ENCODE peak calls at places on chromosomes 16 and 17, in six cellular contexts. One of them, this sample, is unnamed.

GRCh38 chr17:82019905-82020873 is 2.5 kb downstream of the CENPX start:
- DNase-seq in HepG2: peak
- DNase-seq in K562: peak
- DNase-seq in GM12878: no peak
- DNase-seq in H1: peak
- DNase-seq in IMR-90: peak
- DNase-seq in this sample: peak

GRCh38 chr17:5121186-5121841 is 5.5 kb downstream of the USP6 start:
- DNase-seq in H1: no peak
- DNase-seq in K562: no peak
- DNase-seq in GM12878: no peak
- DNase-seq in IMR-90: no peak
- DNase-seq in HepG2: no peak
- DNase-seq in this sample: no peak

GRCh38 chr17:77437017-77437416 is 296.2 kb downstream of the SEC14L1 start:
- DNase-seq in HepG2: no peak
- DNase-seq in GM12878: no peak
- DNase-seq in H1: no peak
- DNase-seq in K562: no peak
- DNase-seq in IMR-90: peak
- DNase-seq in this sample: peak

GRCh38 chr16:75497558-75497957 is 2.3 kb upstream of the CHST6 start:
- DNase-seq in HepG2: no peak
- DNase-seq in H1: no peak
- DNase-seq in IMR-90: no peak
- DNase-seq in GM12878: no peak
- DNase-seq in K562: no peak
- DNase-seq in this sample: no peak

GRCh38 chr16:22050963-22051362 is 41.4 kb upstream of the VWA3A start:
- DNase-seq in H1: no peak
- DNase-seq in K562: no peak
- DNase-seq in HepG2: no peak
- DNase-seq in GM12878: no peak
- DNase-seq in IMR-90: no peak
- DNase-seq in this sample: no peak

GRCh38 chr16:83878838-83879237 is 20.1 kb upstream of the MLYCD start:
- DNase-seq in H1: no peak
- DNase-seq in HepG2: peak
- DNase-seq in GM12878: no peak
- DNase-seq in IMR-90: peak
- DNase-seq in K562: no peak
- DNase-seq in this sample: peak

GRCh38 chr17:82240506-82241182 is 11.8 kb downstream of the SLC16A3 start:
- DNase-seq in IMR-90: no peak
- DNase-seq in H1: no peak
- DNase-seq in HepG2: no peak
- DNase-seq in GM12878: no peak
- DNase-seq in K562: no peak
- DNase-seq in this sample: no peak

GRCh38 chr17:56536766-56537165 is 56.7 kb upstream of the NOG start:
- DNase-seq in IMR-90: no peak
- DNase-seq in GM12878: no peak
- DNase-seq in H1: no peak
- DNase-seq in K562: no peak
- DNase-seq in HepG2: no peak
- DNase-seq in this sample: no peak

GRCh38 chr17:77391668-77392375 is 251.1 kb downstream of the SEC14L1 start:
- DNase-seq in GM12878: no peak
- DNase-seq in HepG2: no peak
- DNase-seq in H1: no peak
- DNase-seq in IMR-90: peak
- DNase-seq in K562: no peak
- DNase-seq in this sample: no peak

GRCh38 chr17:1267471-1267947 is 2.7 kb upstream of the BHLHA9 start:
- DNase-seq in H1: no peak
- DNase-seq in GM12878: no peak
- DNase-seq in HepG2: no peak
- DNase-seq in K562: no peak
- DNase-seq in IMR-90: no peak
- DNase-seq in this sample: peak

GRCh38 chr17:80860703-80861359 is 130.8 kb upstream of the CHMP6 start:
- DNase-seq in HepG2: no peak
- DNase-seq in H1: no peak
- DNase-seq in IMR-90: no peak
- DNase-seq in GM12878: no peak
- DNase-seq in K562: no peak
- DNase-seq in this sample: peak

GRCh38 chr17:76772842-76773521 is 35.1 kb downstream of the MFSD11 start:
- DNase-seq in HepG2: peak
- DNase-seq in GM12878: no peak
- DNase-seq in K562: peak
- DNase-seq in H1: no peak
- DNase-seq in IMR-90: peak
- DNase-seq in this sample: peak

GRCh38 chr17:81509048-81509686 is 3.4 kb downstream of the ACTG1 start:
- DNase-seq in H1: no peak
- DNase-seq in IMR-90: no peak
- DNase-seq in HepG2: peak
- DNase-seq in K562: no peak
- DNase-seq in GM12878: no peak
- DNase-seq in this sample: no peak

GRCh38 chr17:64500923-64501765 is 4.3 kb upstream of the POLG2 start:
- DNase-seq in HepG2: no peak
- DNase-seq in K562: no peak
- DNase-seq in IMR-90: no peak
- DNase-seq in GM12878: no peak
- DNase-seq in H1: no peak
- DNase-seq in this sample: no peak

GRCh38 chr17:19744922-19745757 is 3.0 kb downstream of the ALDH3A1 start:
- DNase-seq in IMR-90: peak
- DNase-seq in K562: peak
- DNase-seq in HepG2: no peak
- DNase-seq in H1: peak
- DNase-seq in GM12878: no peak
- DNase-seq in this sample: peak

GRCh38 chr16:4677390-4677789 is 16.0 kb upstream of the NUDT16L1 start:
- DNase-seq in H1: no peak
- DNase-seq in K562: no peak
- DNase-seq in HepG2: no peak
- DNase-seq in GM12878: no peak
- DNase-seq in IMR-90: no peak
- DNase-seq in this sample: no peak

GRCh38 chr16:47861999-47862398 is 293.8 kb downstream of the ABCC12 start:
- DNase-seq in GM12878: no peak
- DNase-seq in H1: no peak
- DNase-seq in HepG2: no peak
- DNase-seq in K562: no peak
- DNase-seq in IMR-90: no peak
- DNase-seq in this sample: no peak

GRCh38 chr16:89046491-89046890 is 47.2 kb upstream of the ACSF3 start:
- DNase-seq in IMR-90: no peak
- DNase-seq in HepG2: no peak
- DNase-seq in H1: no peak
- DNase-seq in GM12878: no peak
- DNase-seq in K562: no peak
- DNase-seq in this sample: no peak

DNA sequence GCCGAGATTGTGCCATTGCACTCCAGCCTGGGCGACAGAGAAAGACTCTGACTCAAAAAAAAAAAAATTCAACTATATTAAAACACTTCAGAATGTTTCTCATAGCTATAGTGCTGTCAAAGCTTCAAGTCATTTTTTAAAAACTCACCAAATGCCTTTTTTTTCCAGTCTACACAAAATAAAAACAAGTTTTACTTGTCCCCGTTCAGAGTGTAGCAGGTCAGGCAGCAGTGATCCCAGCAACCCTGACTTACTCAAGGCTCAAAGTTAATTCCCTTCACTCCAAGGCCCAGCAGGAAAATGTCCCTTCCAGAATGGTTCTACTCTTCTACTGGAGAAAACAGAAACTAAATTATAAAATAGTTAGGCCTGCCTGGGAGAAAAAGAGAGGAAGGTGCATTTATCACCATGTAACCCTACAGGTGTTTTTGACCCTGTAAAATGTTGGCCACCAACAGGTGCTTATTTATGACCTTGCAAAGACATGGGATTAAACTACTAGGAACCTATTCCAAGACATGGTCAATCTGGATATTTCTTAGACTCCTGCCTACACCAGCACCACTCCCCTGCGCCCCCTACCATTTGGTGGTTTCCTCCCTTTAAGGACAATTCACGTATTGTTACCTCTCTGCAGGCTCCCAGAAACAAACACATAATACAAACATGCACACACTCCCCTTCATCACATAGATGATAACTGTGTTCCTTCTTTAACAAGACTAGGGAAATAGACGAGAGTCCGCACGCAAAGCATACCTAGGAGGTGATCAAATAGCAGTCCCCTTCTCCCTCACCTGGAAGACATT is 5.4 kb downstream of the AMFR start:
- DNase-seq in H1: no peak
- DNase-seq in IMR-90: no peak
- DNase-seq in HepG2: peak
- DNase-seq in GM12878: no peak
- DNase-seq in K562: no peak
- DNase-seq in this sample: no peak
- TF ChIP-seq USF2 in H1: no peak
- TF ChIP-seq USF2 in IMR-90: no peak
- TF ChIP-seq USF2 in HepG2: no peak
- TF ChIP-seq USF2 in GM12878: no peak
- TF ChIP-seq USF2 in K562: no peak
- TF ChIP-seq USF2 in this sample: no peak

GRCh38 chr16:78180349-78180748 is 80.9 kb downstream of the WWOX start:
- DNase-seq in HepG2: no peak
- DNase-seq in GM12878: no peak
- DNase-seq in H1: peak
- DNase-seq in IMR-90: no peak
- DNase-seq in K562: no peak
- DNase-seq in this sample: no peak

GRCh38 chr16:78179666-78180065 is 80.2 kb downstream of the WWOX start:
- DNase-seq in K562: no peak
- DNase-seq in H1: no peak
- DNase-seq in GM12878: no peak
- DNase-seq in IMR-90: no peak
- DNase-seq in HepG2: peak
- DNase-seq in this sample: no peak

GRCh38 chr16:78183437-78183836 is 84.0 kb downstream of the WWOX start:
- DNase-seq in H1: peak
- DNase-seq in HepG2: no peak
- DNase-seq in IMR-90: no peak
- DNase-seq in GM12878: no peak
- DNase-seq in K562: no peak
- DNase-seq in this sample: no peak

GRCh38 chr16:78184554-78185183 is 85.2 kb downstream of the WWOX start:
- DNase-seq in GM12878: no peak
- DNase-seq in H1: peak
- DNase-seq in IMR-90: peak
- DNase-seq in HepG2: peak
- DNase-seq in K562: no peak
- DNase-seq in this sample: peak

DNA sequence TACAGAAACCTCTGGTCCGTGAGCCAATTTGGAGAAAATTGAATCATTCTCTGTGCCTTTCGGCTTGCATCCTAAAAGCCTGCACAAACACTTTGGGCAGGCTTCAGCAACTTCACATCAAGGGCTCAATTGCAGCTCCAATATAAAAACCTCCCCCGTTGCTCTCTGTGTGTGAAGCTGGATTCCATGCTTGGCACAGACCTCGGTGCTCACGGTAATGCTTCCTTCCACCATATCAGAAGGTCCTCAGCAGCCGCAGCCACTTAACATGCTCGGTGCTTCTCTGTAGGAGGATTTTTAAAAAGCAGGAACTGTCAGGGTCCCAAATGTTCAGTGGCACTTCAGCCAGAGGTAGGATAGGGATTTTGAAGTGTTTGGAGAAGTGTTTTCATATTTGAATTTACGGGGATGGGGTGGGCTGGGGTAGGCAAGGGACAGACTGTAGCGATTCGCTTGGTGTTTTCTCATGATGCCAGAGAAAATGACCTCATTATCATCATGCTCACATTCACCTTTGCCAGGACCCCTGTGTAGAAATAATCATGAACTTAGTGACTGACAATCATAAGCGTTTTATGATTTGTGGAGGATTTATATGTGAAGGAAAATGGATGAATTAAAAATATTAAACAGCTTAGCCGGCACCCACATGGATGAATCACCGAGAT is 84.6 kb downstream of the WWOX start:
- DNase-seq in H1: no peak
- DNase-seq in IMR-90: no peak
- DNase-seq in HepG2: no peak
- DNase-seq in GM12878: no peak
- DNase-seq in K562: no peak
- DNase-seq in this sample: peak
- H3K4me3 ChIP-seq in H1: no peak
- H3K4me3 ChIP-seq in IMR-90: no peak
- H3K4me3 ChIP-seq in HepG2: no peak
- H3K4me3 ChIP-seq in GM12878: no peak
- H3K4me3 ChIP-seq in K562: no peak
- H3K4me3 ChIP-seq in this sample: peak

DNA sequence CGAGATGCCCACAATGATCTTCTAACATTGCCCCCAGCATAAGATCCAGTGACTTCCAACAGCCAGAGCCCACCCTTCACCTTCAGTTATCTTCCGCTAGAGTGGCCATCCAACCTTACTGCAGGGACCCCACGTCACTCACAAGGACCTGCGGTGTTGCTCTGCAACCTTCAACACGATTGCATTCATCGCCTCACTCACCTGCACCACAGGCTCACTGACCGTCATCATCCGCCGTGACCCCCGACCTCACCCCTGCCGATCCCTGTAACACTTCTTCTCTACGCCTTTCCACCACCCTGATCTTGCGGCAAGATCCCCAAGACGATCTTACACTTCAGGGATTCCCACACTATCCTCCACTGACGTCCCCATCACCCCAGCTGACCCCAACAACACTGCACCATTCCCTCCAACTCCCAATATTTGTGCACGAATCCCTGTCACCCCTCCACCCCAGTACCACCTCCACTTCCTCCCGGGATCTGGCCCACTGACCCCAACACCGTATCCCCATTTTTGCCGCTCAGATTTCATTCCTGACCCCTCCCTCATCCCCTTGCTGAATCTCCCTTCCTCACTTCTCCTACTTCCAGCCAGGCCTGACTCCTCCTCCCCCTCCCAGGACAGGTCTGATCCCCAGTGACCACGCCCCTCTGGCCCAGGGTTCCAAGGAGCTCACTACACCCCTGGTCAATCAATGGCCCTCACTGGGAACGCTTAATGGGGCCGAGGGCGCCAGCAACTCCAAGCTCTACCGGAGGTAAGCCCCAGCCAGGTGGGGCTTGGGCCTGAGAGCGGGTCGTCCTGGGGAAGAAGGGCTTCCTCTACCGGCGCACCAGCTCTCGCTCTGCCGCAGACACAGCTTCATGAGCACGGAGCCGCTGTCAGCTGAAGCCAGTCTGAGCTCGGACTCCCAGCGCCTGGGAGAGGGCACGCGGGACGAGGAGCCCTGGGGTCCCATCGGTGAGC is 7.6 kb downstream of the RUNDC3A start:
- DNase-seq in HepG2: no peak
- DNase-seq in H1: peak
- DNase-seq in IMR-90: no peak
- DNase-seq in K562: peak
- DNase-seq in GM12878: no peak
- DNase-seq in this sample: peak
- H2AFZ ChIP-seq in HepG2: no peak
- H2AFZ ChIP-seq in H1: no peak
- H2AFZ ChIP-seq in IMR-90: peak
- H2AFZ ChIP-seq in K562: no peak
- H2AFZ ChIP-seq in GM12878: no peak
- H2AFZ ChIP-seq in this sample: no peak

GRCh38 chr17:41652461-41652960 is 28.1 kb upstream of the KRT17 start:
- DNase-seq in IMR-90: no peak
- DNase-seq in HepG2: no peak
- DNase-seq in H1: no peak
- DNase-seq in GM12878: no peak
- DNase-seq in K562: no peak
- DNase-seq in this sample: no peak
- TF ChIP-seq USF2 in IMR-90: no peak
- TF ChIP-seq USF2 in HepG2: no peak
- TF ChIP-seq USF2 in H1: no peak
- TF ChIP-seq USF2 in GM12878: no peak
- TF ChIP-seq USF2 in K562: no peak
- TF ChIP-seq USF2 in this sample: no peak